ENCODE peak calls at places on chromosomes 4 and X, in four cellular contexts. C, V, T and M are unnamed samples.

GRCh38 chr4:48944659-48945290 is 38.2 kb upstream of the OCIAD2 start:
- DNase-seq in T (no peak), V (peak), C (peak), M (no peak)

GRCh38 chr4:80615099-80615498 is 279.6 kb downstream of the CFAP299 start:
- DNase-seq in C (no peak), T (no peak), V (no peak), M (no peak)

GRCh38 chrX:123648028-123648810 is 84.6 kb downstream of the THOC2 start:
- DNase-seq in V (peak), T (peak), C (peak), M (peak)

GRCh38 chr4:152708361-152708760 is 28.6 kb upstream of the TMEM154 start:
- DNase-seq in C (no peak), V (no peak), T (no peak), M (no peak)

GRCh38 chr4:153234923-153235322 is 30.7 kb downstream of the TRIM2 start:
- DNase-seq in C (no peak), T (no peak), V (peak), M (no peak)

GRCh38 chr4:64880557-64880956 is 471.3 kb upstream of the TECRL start:
- DNase-seq in T (no peak), C (no peak), V (no peak), M (no peak)

GRCh38 chrX:76148753-76149152 is 24.1 kb upstream of the PBDC1 start:
- DNase-seq in T (no peak), C (peak), V (peak), M (no peak)

GRCh38 chr4:139668036-139668435 is 2.4 kb downstream of the MGST2 start:
- DNase-seq in V (peak), T (no peak), C (no peak), M (no peak)

GRCh38 chr4:36316544-36317082 is 35.2 kb downstream of the DTHD1 start:
- DNase-seq in T (no peak), C (no peak), V (no peak), M (no peak)

GRCh38 chr4:109590841-109591357 is 30.9 kb downstream of the MCUB start:
- DNase-seq in C (no peak), T (no peak), V (no peak), M (no peak)

GRCh38 chr4:112418092-112418491 is 97.9 kb downstream of the NEUROG2 start:
- DNase-seq in V (peak), T (peak), C (peak), M (no peak)

GRCh38 chrX:54496517-54496852 is 451 bp upstream of the FGD1 start:
- DNase-seq in C (no peak), V (no peak), T (no peak), M (no peak)

GRCh38 chr4:99722006-99722405 is 64.4 kb upstream of the C4orf54 start:
- DNase-seq in V (no peak), C (no peak), T (no peak), M (no peak)

GRCh38 chr4:26061248-26061986 is 147.4 kb downstream of the SMIM20 start:
- DNase-seq in V (peak), T (peak), C (peak), M (no peak)

GRCh38 chr4:169226565-169226964 is 44.2 kb downstream of the SH3RF1 start:
- DNase-seq in V (no peak), C (no peak), T (no peak), M (no peak)

GRCh38 chr4:8915201-8916200 is 43.9 kb upstream of the HMX1 start:
- DNase-seq in C (no peak), T (no peak), V (no peak), M (no peak)

GRCh38 chrX:41133551-41133950 is 48.3 kb downstream of the USP9X start:
- DNase-seq in T (no peak), V (no peak), C (no peak), M (no peak)

GRCh38 chr4:43766648-43767047 is 682.0 kb downstream of the KCTD8 start:
- DNase-seq in V (no peak), T (no peak), C (no peak), M (no peak)

GRCh38 chrX:81120936-81121351 is 80.8 kb downstream of the HMGN5 start:
- DNase-seq in V (peak), T (no peak), C (peak), M (peak)

GRCh38 chrX:71911731-71912050 is 1.0 kb downstream of the NHSL2 start:
- DNase-seq in C (no peak), V (peak), T (no peak), M (no peak)

GRCh38 chr4:42282081-42282901 is 115.0 kb upstream of the SHISA3 start:
- DNase-seq in V (peak), T (no peak), C (peak), M (peak)

GRCh38 chrX:97846718-97847237 is 963.1 kb downstream of the RPA4 start:
- DNase-seq in C (no peak), V (no peak), T (no peak), M (no peak)

GRCh38 chr4:111011458-111011857 is 388.6 kb upstream of the PITX2 start:
- DNase-seq in T (no peak), V (no peak), C (peak), M (no peak)

GRCh38 chr4:183140911-183141320 is 41.9 kb downstream of the WWC2 start:
- DNase-seq in T (no peak), C (no peak), V (peak), M (no peak)
- H2BK5ac ChIP-seq in T (no peak), C (no peak), V (no peak), M (no peak)

GRCh38 chr4:10334506-10335028 is 122.7 kb downstream of the ZNF518B start:
- DNase-seq in T (no peak), C (no peak), V (no peak), M (no peak)
- H2BK5ac ChIP-seq in T (no peak), C (no peak), V (no peak), M (no peak)

GRCh38 chr4:77699731-77700210 is 94.2 kb downstream of the CXCL13 start:
- DNase-seq in T (no peak), C (peak), V (peak), M (peak)
- H2BK5ac ChIP-seq in T (no peak), C (no peak), V (no peak), M (no peak)

GRCh38 chr4:7241587-7242125 is 49.3 kb downstream of the SORCS2 start:
- DNase-seq in T (no peak), V (no peak), C (no peak), M (no peak)
- H2BK5ac ChIP-seq in T (no peak), V (no peak), C (no peak), M (peak)

DNA sequence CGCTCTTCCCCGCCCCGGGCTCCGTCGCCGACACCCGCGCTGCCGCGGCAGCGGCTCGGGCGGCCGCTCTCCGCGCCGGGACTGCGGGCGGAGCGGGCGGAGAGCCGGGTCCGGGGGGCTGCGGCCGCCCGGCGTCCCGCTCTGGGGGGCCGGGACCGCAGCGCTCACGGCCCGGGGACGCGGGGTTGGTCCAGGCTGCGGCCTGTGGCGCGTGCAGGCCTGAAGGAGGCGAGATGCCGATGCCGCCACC is 492 bp downstream of the GALNT7 start:
- DNase-seq in V (no peak), T (no peak), C (no peak), M (no peak)
- H2BK5ac ChIP-seq in V (no peak), T (peak), C (no peak), M (peak)

DNA sequence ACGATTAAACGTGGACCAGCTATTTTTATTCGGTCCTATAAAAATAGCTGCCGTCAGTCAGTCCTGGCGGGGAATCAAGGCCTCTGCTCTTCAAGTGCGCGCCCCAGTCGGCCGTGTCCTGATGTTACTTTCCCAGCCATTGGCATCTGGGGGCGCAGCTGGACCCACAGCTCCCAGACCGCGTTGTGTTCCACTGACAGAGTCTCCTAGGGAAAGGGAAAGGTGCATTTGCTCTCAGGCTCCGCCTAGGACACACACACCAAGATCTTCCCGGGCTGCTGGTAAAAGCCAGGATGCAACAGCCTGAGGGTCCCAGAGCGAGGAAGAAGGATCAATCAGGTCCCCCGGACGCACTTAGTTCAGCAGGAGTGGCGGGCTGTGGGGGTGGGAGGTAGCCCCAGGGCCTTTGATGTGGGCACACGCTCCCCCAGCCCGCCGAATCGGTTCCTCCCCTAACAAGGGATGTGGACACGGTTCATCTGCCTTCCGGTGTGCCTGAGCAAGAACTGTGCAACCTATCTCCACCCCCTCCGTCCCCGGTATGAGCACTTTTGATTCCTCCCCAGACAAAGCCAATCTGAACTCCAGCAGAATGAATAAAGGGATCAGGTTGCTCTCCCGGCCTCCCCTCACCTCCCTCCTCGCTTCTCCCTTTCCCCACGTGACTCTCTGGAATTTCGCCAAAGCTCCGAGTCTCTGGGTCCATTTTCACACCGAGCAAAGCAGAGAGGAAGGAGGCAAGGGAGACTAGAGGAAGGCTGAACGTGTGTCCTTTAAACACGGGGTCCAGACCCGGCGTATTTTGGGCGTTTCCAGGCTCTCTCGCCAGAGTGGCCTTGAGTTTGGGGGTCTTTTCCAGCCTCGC is 626 bp upstream of the FRAS1 start:
- DNase-seq in C (peak), T (no peak), V (peak), M (peak)
- H2BK5ac ChIP-seq in C (peak), T (peak), V (peak), M (peak)

DNA sequence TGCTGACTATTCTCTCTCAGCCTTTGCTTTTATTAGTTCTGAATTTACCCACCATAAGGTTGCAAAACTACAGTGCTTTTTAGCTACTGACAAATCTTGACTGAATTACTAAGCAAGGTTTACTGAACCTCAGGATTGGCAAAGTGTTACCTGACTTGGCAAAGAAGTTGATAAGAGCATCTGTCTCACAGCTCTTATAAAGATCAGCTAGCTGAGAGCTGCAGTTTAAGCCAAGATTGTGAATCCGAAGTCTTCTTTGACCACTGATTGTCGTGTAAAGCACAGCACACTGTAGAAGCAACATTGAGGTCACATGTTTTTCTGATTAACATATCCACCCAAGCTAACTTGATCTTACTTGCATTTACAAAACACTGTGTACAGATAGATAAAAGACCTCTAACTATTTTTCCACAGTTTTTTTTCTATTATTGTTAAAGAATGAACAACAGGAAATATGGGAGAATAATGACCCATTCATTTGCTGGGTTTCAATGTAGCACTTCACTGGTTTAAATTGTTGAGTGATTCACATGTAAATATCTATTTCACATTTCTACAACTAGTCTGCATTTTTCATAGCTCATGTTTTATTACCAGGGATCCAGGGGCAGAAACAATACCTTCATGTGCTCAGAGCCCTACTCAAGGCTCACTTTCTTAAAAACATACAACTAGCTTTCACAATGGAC is 54.0 kb downstream of the METTL14 start:
- DNase-seq in V (no peak), T (no peak), C (no peak), M (no peak)
- H2BK5ac ChIP-seq in V (no peak), T (no peak), C (no peak), M (no peak)

GRCh38 chr4:107825072-107825789 is 499 bp downstream of the SGMS2 start:
- DNase-seq in V (peak), T (no peak), C (peak), M (peak)
- H2BK5ac ChIP-seq in V (no peak), T (no peak), C (no peak), M (no peak)